ENCODE peak calls at places on chromosomes 6 and 20, in seven cellular contexts. P is mucosa of descending colon, O is esophagus squamous epithelium, T is heart left ventricle, W is SHP77 treated with DMSO at 0.1 percent for 48 hours, E is MG63, X is G401. Z is an unnamed sample.

GRCh38 chr20:38373898-38374297 is 27.6 kb downstream of the LBP start:
- DNase-seq in P (no peak), O (no peak), T (no peak), W (no peak), E (no peak), X (no peak), Z (no peak)

GRCh38 chr20:33442136-33443005 is 1.2 kb downstream of the SNTA1 start:
- DNase-seq in P (no peak), O (no peak), T (no peak), W (no peak), E (no peak), X (no peak), Z (no peak)

GRCh38 chr20:16615199-16615598 is 42.0 kb upstream of the KIF16B start:
- DNase-seq in P (peak; percentile 40), O (no peak), T (no peak), W (no peak), E (no peak), X (no peak), Z (no peak)

GRCh38 chr20:38730989-38731737 is 6.9 kb downstream of the SLC32A1 start:
- DNase-seq in P (peak; percentile 71), O (no peak), T (peak; percentile 63), W (no peak), E (peak; percentile 59), X (peak; percentile 46), Z (no peak)

GRCh38 chr6:130366011-130366963 is at the start of gene TMEM200A:
- DNase-seq in P (peak; percentile 30), O (no peak), T (peak; percentile 26), W (peak; percentile 31), E (peak; percentile 64), X (no peak), Z (no peak)

GRCh38 chr6:7440476-7440875 is 50.9 kb downstream of the RIOK1 start:
- DNase-seq in P (no peak), O (no peak), T (no peak), W (no peak), E (no peak), X (no peak), Z (no peak)

GRCh38 chr20:695165-695866 is 19.7 kb upstream of the SCRT2 start:
- DNase-seq in P (no peak), O (no peak), T (no peak), W (no peak), E (no peak), X (no peak), Z (no peak)

GRCh38 chr6:78910611-78911134 is 43.3 kb downstream of the IRAK1BP1 start:
- DNase-seq in P (peak; percentile 25), O (no peak), T (peak; percentile 30), W (no peak), E (peak; percentile 9), X (no peak), Z (no peak)

GRCh38 chr6:27562027-27562410 is 89.1 kb upstream of the ZNF184 start:
- DNase-seq in P (no peak), O (no peak), T (no peak), W (no peak), E (peak; percentile 54), X (no peak), Z (no peak)

GRCh38 chr6:30700340-30700739 is 9.6 kb upstream of the NRM start:
- DNase-seq in P (no peak), O (no peak), T (no peak), W (no peak), E (no peak), X (no peak), Z (no peak)

GRCh38 chr6:156689656-156690055 is 87.5 kb upstream of the ARID1B start:
- DNase-seq in P (peak; percentile 12), O (no peak), T (no peak), W (no peak), E (no peak), X (no peak), Z (no peak)

GRCh38 chr6:146785001-146785585 is 186.3 kb downstream of the ADGB start:
- DNase-seq in P (peak; percentile 55), O (no peak), T (no peak), W (peak; percentile 50), E (no peak), X (peak; percentile 17), Z (no peak)

GRCh38 chr6:28489366-28490190 is 26.0 kb downstream of the GPX6 start:
- DNase-seq in P (peak; percentile 41), O (no peak), T (peak; percentile 53), W (no peak), E (peak; percentile 65), X (peak; percentile 58), Z (no peak)

GRCh38 chr6:5676701-5677100 is 330.0 kb downstream of the NRN1 start:
- DNase-seq in P (no peak), O (no peak), T (no peak), W (no peak), E (no peak), X (no peak), Z (no peak)

GRCh38 chr6:154731296-154732218 is 1.7 kb upstream of the SCAF8 start:
- DNase-seq in P (no peak), O (no peak), T (no peak), W (peak; percentile 45), E (no peak), X (no peak), Z (no peak)

GRCh38 chr6:110524305-110524704 is 47.9 kb upstream of the SLC22A16 start:
- DNase-seq in P (no peak), O (no peak), T (no peak), W (no peak), E (no peak), X (no peak), Z (no peak)

GRCh38 chr6:132466952-132467351 is 46.0 kb downstream of the STX7 start:
- DNase-seq in P (no peak), O (no peak), T (no peak), W (no peak), E (peak; percentile 34), X (no peak), Z (peak; percentile 39)

GRCh38 chr20:22248052-22248667 is 336.2 kb downstream of the FOXA2 start:
- DNase-seq in P (peak; percentile 2), O (no peak), T (no peak), W (no peak), E (no peak), X (peak; percentile 2), Z (no peak)

GRCh38 chr6:3351105-3351676 is 92.4 kb downstream of the PSMG4 start:
- DNase-seq in P (no peak), O (no peak), T (no peak), W (peak; percentile 86), E (no peak), X (no peak), Z (no peak)

GRCh38 chr20:12306107-12306506 is 388.4 kb downstream of the BTBD3 start:
- DNase-seq in P (no peak), O (no peak), T (no peak), W (no peak), E (no peak), X (no peak), Z (no peak)

GRCh38 chr6:74936886-74937285 is 269.0 kb downstream of the COL12A1 start:
- DNase-seq in P (no peak), O (no peak), T (no peak), W (no peak), E (no peak), X (no peak), Z (peak; percentile 47)

GRCh38 chr20:49615401-49616153 is 47.6 kb upstream of the PTGIS start:
- DNase-seq in P (peak; percentile 50), O (no peak), T (peak; percentile 88), W (no peak), E (peak; percentile 85), X (no peak), Z (no peak)

GRCh38 chr6:169204167-169204566 is 49.5 kb downstream of the THBS2 start:
- DNase-seq in P (no peak), O (no peak), T (no peak), W (no peak), E (no peak), X (no peak), Z (no peak)

GRCh38 chr6:26124550-26125014 is 37.4 kb downstream of the HFE start:
- DNase-seq in P (no peak), O (no peak), T (no peak), W (no peak), E (no peak), X (no peak), Z (no peak)

GRCh38 chr6:147161974-147162495 is 42.2 kb upstream of the STXBP5 start:
- DNase-seq in P (peak; percentile 42), O (no peak), T (no peak), W (peak; percentile 90), E (no peak), X (no peak), Z (no peak)

GRCh38 chr20:45104786-45105185 is 3.9 kb upstream of the KCNS1 start:
- DNase-seq in P (no peak), O (no peak), T (no peak), W (no peak), E (peak; percentile 89), X (no peak), Z (no peak)

Z was measured in BJ.